ENCODE peak calls at places on chromosomes 2 and 18, in four cellular contexts. M, F, I and R are unnamed samples.
A peak's percentile ranks its signal among the peaks of the same experiment; 100 is the strongest.

GRCh38 chr2:125397535-125398251 is 1258.3 kb upstream of the GYPC start:
- DNase-seq in M (no peak), F (no peak), I (peak; percentile 88), R (peak; percentile 70)

GRCh38 chr18:26493021-26493420 is 55.3 kb downstream of the KCTD1 start:
- DNase-seq in M (no peak), F (peak; percentile 23), I (no peak), R (no peak)

GRCh38 chr2:67930156-67930555 is 132.6 kb downstream of the C1D start:
- DNase-seq in M (no peak), F (no peak), I (no peak), R (no peak)

GRCh38 chr2:43051316-43051715 is 175.1 kb downstream of the ZFP36L2 start:
- DNase-seq in M (peak; percentile 93), F (peak; percentile 74), I (no peak), R (no peak)

GRCh38 chr2:182831912-182832311 is 34.5 kb downstream of the FRZB start:
- DNase-seq in M (no peak), F (no peak), I (no peak), R (no peak)

GRCh38 chr2:173149491-173149890 is 73.8 kb downstream of the MAP3K20 start:
- DNase-seq in M (no peak), F (no peak), I (peak; percentile 35), R (no peak)

GRCh38 chr2:226800941-226801784 is 1.5 kb upstream of the IRS1 start:
- DNase-seq in M (peak; percentile 90), F (peak; percentile 79), I (peak; percentile 54), R (no peak)

GRCh38 chr2:236744316-236745105 is 174.9 kb downstream of the ACKR3 start:
- DNase-seq in M (no peak), F (peak; percentile 74), I (no peak), R (no peak)

GRCh38 chr2:198127627-198128026 is 323.2 kb downstream of the PLCL1 start:
- DNase-seq in M (peak; percentile 6), F (peak; percentile 71), I (peak; percentile 32), R (peak; percentile 38)

GRCh38 chr18:34207344-34207851 is 17.3 kb downstream of the NOL4 start:
- DNase-seq in M (no peak), F (no peak), I (no peak), R (no peak)

GRCh38 chr2:233892793-233893192 is 24.4 kb upstream of the TRPM8 start:
- DNase-seq in M (no peak), F (no peak), I (no peak), R (no peak)

GRCh38 chr2:142716463-142717242 is 160.8 kb upstream of the KYNU start:
- DNase-seq in M (no peak), F (peak; percentile 67), I (no peak), R (no peak)

GRCh38 chr2:110125292-110125691 is 9.7 kb upstream of the MALL start:
- DNase-seq in M (no peak), F (peak; percentile 11), I (no peak), R (no peak)

GRCh38 chr2:33660416-33661118 is 61.5 kb upstream of the FAM98A start:
- DNase-seq in M (no peak), F (no peak), I (no peak), R (no peak)

GRCh38 chr2:147051248-147051647 is 793.6 kb upstream of the ACVR2A start:
- DNase-seq in M (no peak), F (no peak), I (no peak), R (no peak)

GRCh38 chr2:40394030-40394429 is 57.9 kb downstream of the SLC8A1 start:
- DNase-seq in M (no peak), F (no peak), I (no peak), R (no peak)

GRCh38 chr2:54603357-54603756 is 120.1 kb upstream of the EML6 start:
- DNase-seq in M (no peak), F (peak; percentile 22), I (no peak), R (no peak)

GRCh38 chr2:226669905-226670304 is 129.7 kb downstream of the IRS1 start:
- DNase-seq in M (no peak), F (no peak), I (no peak), R (no peak)

GRCh38 chr2:239075918-239076727 is 228.2 kb downstream of the TWIST2 start:
- DNase-seq in M (no peak), F (no peak), I (no peak), R (no peak)